ENCODE peak calls at places on chromosomes 16 and 17, in seven cellular contexts. C, M, I, R, G, Y and D are unnamed samples.
A peak's percentile ranks its signal among the peaks of the same experiment; 100 is the strongest.

GRCh38 chr16:79066621-79067020 is 533.9 kb downstream of the MAF start:
- DNase-seq in C (no peak), M (no peak), I (peak; percentile 50), R (no peak), G (no peak), Y (no peak), D (no peak)

GRCh38 chr16:24986512-24987303 is 28.5 kb downstream of the ARHGAP17 start:
- DNase-seq in C (no peak), M (peak; percentile 38), I (no peak), R (no peak), G (no peak), Y (no peak), D (no peak)

GRCh38 chr17:28326114-28326513 is 7.1 kb downstream of the TMEM97 start:
- DNase-seq in C (no peak), M (no peak), I (peak; percentile 52), R (no peak), G (no peak), Y (no peak), D (no peak)

GRCh38 chr17:51908841-51909537 is 249.5 kb downstream of the CA10 start:
- DNase-seq in C (no peak), M (no peak), I (no peak), R (no peak), G (no peak), Y (no peak), D (no peak)

GRCh38 chr17:76953926-76954325 is 85.7 kb downstream of the MGAT5B start:
- DNase-seq in C (no peak), M (no peak), I (no peak), R (no peak), G (no peak), Y (no peak), D (no peak)

GRCh38 chr16:30659507-30660423 is 1.5 kb downstream of the FBRS start:
- DNase-seq in C (no peak), M (peak; percentile 48), I (no peak), R (no peak), G (no peak), Y (peak; percentile 46), D (no peak)

GRCh38 chr17:43927101-43927935 is 15.0 kb downstream of the PPY start:
- DNase-seq in C (peak; percentile 28), M (peak; percentile 24), I (peak; percentile 27), R (no peak), G (no peak), Y (no peak), D (no peak)

GRCh38 chr17:57166803-57167202 is 81.8 kb downstream of the AKAP1 start:
- DNase-seq in C (no peak), M (no peak), I (no peak), R (no peak), G (no peak), Y (no peak), D (no peak)

GRCh38 chr16:2817496-2818277 is 650 bp downstream of the PRSS21 start:
- DNase-seq in C (no peak), M (no peak), I (no peak), R (no peak), G (no peak), Y (no peak), D (no peak)

GRCh38 chr16:2523801-2524231 is 3.6 kb downstream of the AMDHD2 start:
- DNase-seq in C (no peak), M (no peak), I (no peak), R (no peak), G (no peak), Y (no peak), D (no peak)

GRCh38 chr17:50277357-50277754 is 3.1 kb downstream of the TMEM92 start:
- DNase-seq in C (no peak), M (no peak), I (no peak), R (no peak), G (no peak), Y (no peak), D (no peak)

GRCh38 chr16:85222151-85222863 is 110.0 kb upstream of the CIBAR2 start:
- DNase-seq in C (no peak), M (no peak), I (no peak), R (no peak), G (no peak), Y (no peak), D (no peak)

GRCh38 chr17:50575581-50576210 is 15.2 kb downstream of the CACNA1G start:
- DNase-seq in C (no peak), M (no peak), I (no peak), R (no peak), G (no peak), Y (no peak), D (no peak)

GRCh38 chr16:78428193-78428592 is 328.7 kb downstream of the WWOX start:
- DNase-seq in C (no peak), M (no peak), I (no peak), R (no peak), G (no peak), Y (no peak), D (no peak)

GRCh38 chr16:27080870-27081269 is 14.1 kb downstream of the C16orf82 start:
- DNase-seq in C (no peak), M (no peak), I (no peak), R (no peak), G (no peak), Y (no peak), D (no peak)

GRCh38 chr16:28538733-28539596 is at the start of gene NUPR1:
- DNase-seq in C (peak; percentile 98), M (peak; percentile 88), I (peak; percentile 95), R (peak; percentile 81), G (peak; percentile 97), Y (peak; percentile 99), D (no peak)

GRCh38 chr16:54285414-54286066 is 1.0 kb downstream of the IRX3 start:
- DNase-seq in C (no peak), M (peak; percentile 45), I (peak; percentile 56), R (no peak), G (no peak), Y (no peak), D (no peak)

GRCh38 chr17:45406107-45406506 is 26.6 kb downstream of the ARHGAP27 start:
- DNase-seq in C (no peak), M (no peak), I (no peak), R (no peak), G (no peak), Y (no peak), D (no peak)

GRCh38 chr16:4402439-4403132 is 13.8 kb downstream of the CORO7 start:
- DNase-seq in C (peak; percentile 54), M (peak; percentile 89), I (peak; percentile 87), R (no peak), G (peak; percentile 69), Y (peak; percentile 87), D (peak; percentile 84)

GRCh38 chr17:35368086-35368824 is 5.2 kb downstream of the SLFN11 start:
- DNase-seq in C (no peak), M (no peak), I (no peak), R (no peak), G (no peak), Y (no peak), D (no peak)

GRCh38 chr17:4604111-4604644 is 19.8 kb downstream of the SMTNL2 start:
- DNase-seq in C (peak; percentile 88), M (peak; percentile 84), I (peak; percentile 65), R (no peak), G (no peak), Y (peak; percentile 60), D (no peak)

GRCh38 chr17:55731586-55732250 is 9.1 kb upstream of the TMEM100 start:
- DNase-seq in C (peak; percentile 56), M (peak; percentile 65), I (no peak), R (no peak), G (peak; percentile 54), Y (peak; percentile 61), D (no peak)

GRCh38 chr16:67641779-67642708 is 2.9 kb upstream of the CARMIL2 start:
- DNase-seq in C (peak; percentile 64), M (peak; percentile 81), I (peak; percentile 75), R (peak; percentile 17), G (no peak), Y (no peak), D (no peak)
- H3K27ac ChIP-seq in C (peak overlapping the region; percentile 61), M (peak overlapping the region; percentile 25), I (peak overlapping the region; percentile 29), R (no peak overlapping the region), G (no peak overlapping the region), Y (no peak overlapping the region), D (no peak overlapping the region)

GRCh38 chr16:81565633-81566032 is 121.0 kb downstream of the CMIP start:
- DNase-seq in C (no peak), M (no peak), I (no peak), R (no peak), G (no peak), Y (no peak), D (no peak)

GRCh38 chr16:81566245-81567007 is 121.8 kb downstream of the CMIP start:
- DNase-seq in C (no peak), M (no peak), I (no peak), R (no peak), G (no peak), Y (no peak), D (no peak)

GRCh38 chr16:81567987-81568748 is 123.6 kb downstream of the CMIP start:
- DNase-seq in C (no peak), M (peak; percentile 43), I (peak; percentile 58), R (peak; percentile 23), G (no peak), Y (peak; percentile 58), D (peak; percentile 65)

GRCh38 chr16:81568749-81569087 is 124.1 kb downstream of the CMIP start:
- DNase-seq in C (no peak), M (no peak), I (no peak), R (no peak), G (no peak), Y (no peak), D (no peak)

GRCh38 chr16:81567087-81567486 is 122.5 kb downstream of the CMIP start:
- DNase-seq in C (no peak), M (no peak), I (no peak), R (no peak), G (no peak), Y (no peak), D (no peak)
- H3K4me1 ChIP-seq in C (no peaks in the 10 kb centered on the region), M (no peaks in the 10 kb centered on the region), I (peaks cover 63% of the 10 kb centered on the region), R (peaks cover 5% of the 10 kb centered on the region), G (no peaks in the 10 kb centered on the region), Y (no peaks in the 10 kb centered on the region), D (peaks cover 14% of the 10 kb centered on the region)

GRCh38 chr17:74604200-74604599 is 12.1 kb upstream of the CD300LD start:
- DNase-seq in C (no peak), M (no peak), I (no peak), R (no peak), G (no peak), Y (no peak), D (no peak)
- H3K27ac ChIP-seq in C (no peak overlapping the region), M (no peak overlapping the region), I (no peak overlapping the region), R (no peak overlapping the region), G (no peak overlapping the region), Y (no peak overlapping the region), D (no peak overlapping the region)

GRCh38 chr16:13959626-13960025 is 39.7 kb downstream of the ERCC4 start:
- DNase-seq in C (no peak), M (no peak), I (no peak), R (no peak), G (no peak), Y (no peak), D (no peak)

GRCh38 chr16:13958438-13958837 is 38.5 kb downstream of the ERCC4 start:
- DNase-seq in C (no peak), M (no peak), I (no peak), R (no peak), G (no peak), Y (no peak), D (peak; percentile 3)

GRCh38 chr16:13961099-13961811 is 41.3 kb downstream of the ERCC4 start:
- DNase-seq in C (peak; percentile 22), M (no peak), I (no peak), R (no peak), G (no peak), Y (no peak), D (no peak)

GRCh38 chr16:13956635-13957196 is 36.8 kb downstream of the ERCC4 start:
- DNase-seq in C (no peak), M (no peak), I (no peak), R (no peak), G (no peak), Y (no peak), D (peak; percentile 37)

GRCh38 chr16:13957197-13958078 is 37.5 kb downstream of the ERCC4 start:
- DNase-seq in C (peak; percentile 52), M (peak; percentile 51), I (peak; percentile 56), R (no peak), G (peak; percentile 48), Y (peak; percentile 76), D (peak; percentile 96)
- H3K4me1 ChIP-seq in C (peaks cover 12% of the 10 kb centered on the region), M (no peaks in the 10 kb centered on the region), I (peaks cover 24% of the 10 kb centered on the region), R (peaks cover 11% of the 10 kb centered on the region), G (peaks cover 13% of the 10 kb centered on the region), Y (peaks cover 4% of the 10 kb centered on the region), D (peaks cover 56% of the 10 kb centered on the region)